ENCODE peak calls at places on chromosomes 16 and 17, in six cellular contexts. One of them, this sample, is unnamed.

GRCh38 chr17:57461082-57461481 is 204.8 kb downstream of the MSI2 start:
- DNase-seq in K562: no peak
- DNase-seq in NB4: peak
- DNase-seq in HepG2: no peak
- DNase-seq in GM12878: no peak
- DNase-seq in A549: no peak
- DNase-seq in this sample: no peak

GRCh38 chr17:43661699-43662431 is at the start of gene MEOX1:
- DNase-seq in K562: no peak
- DNase-seq in NB4: no peak
- DNase-seq in HepG2: no peak
- DNase-seq in GM12878: peak
- DNase-seq in A549: no peak
- DNase-seq in this sample: no peak

GRCh38 chr16:66167564-66168291 is 198.8 kb upstream of the CDH5 start:
- DNase-seq in K562: no peak
- DNase-seq in NB4: no peak
- DNase-seq in HepG2: no peak
- DNase-seq in GM12878: no peak
- DNase-seq in A549: no peak
- DNase-seq in this sample: no peak

GRCh38 chr17:29066603-29067002 is 23.7 kb downstream of the PIPOX start:
- DNase-seq in K562: no peak
- DNase-seq in NB4: no peak
- DNase-seq in HepG2: no peak
- DNase-seq in GM12878: no peak
- DNase-seq in A549: no peak
- DNase-seq in this sample: no peak

GRCh38 chr17:76054112-76054476 is 18.2 kb downstream of the SRP68 start:
- DNase-seq in K562: no peak
- DNase-seq in NB4: no peak
- DNase-seq in HepG2: no peak
- DNase-seq in GM12878: no peak
- DNase-seq in A549: no peak
- DNase-seq in this sample: no peak

GRCh38 chr17:41042953-41043352 is 1.7 kb upstream of the KRTAP1-1 start:
- DNase-seq in K562: no peak
- DNase-seq in NB4: no peak
- DNase-seq in HepG2: no peak
- DNase-seq in GM12878: no peak
- DNase-seq in A549: no peak
- DNase-seq in this sample: no peak

GRCh38 chr16:79007614-79008013 is 592.9 kb downstream of the MAF start:
- DNase-seq in K562: no peak
- DNase-seq in NB4: no peak
- DNase-seq in HepG2: no peak
- DNase-seq in GM12878: no peak
- DNase-seq in A549: no peak
- DNase-seq in this sample: no peak

GRCh38 chr17:46929413-46929812 is 6.5 kb downstream of the GOSR2 start:
- DNase-seq in K562: no peak
- DNase-seq in NB4: no peak
- DNase-seq in HepG2: no peak
- DNase-seq in GM12878: no peak
- DNase-seq in A549: no peak
- DNase-seq in this sample: peak

GRCh38 chr17:17663160-17664072 is 17.8 kb upstream of the RAI1 start:
- DNase-seq in K562: peak
- DNase-seq in NB4: peak
- DNase-seq in HepG2: peak
- DNase-seq in GM12878: peak
- DNase-seq in A549: peak
- DNase-seq in this sample: peak

GRCh38 chr16:89049484-89050118 is 44.1 kb upstream of the ACSF3 start:
- DNase-seq in K562: no peak
- DNase-seq in NB4: no peak
- DNase-seq in HepG2: no peak
- DNase-seq in GM12878: no peak
- DNase-seq in A549: no peak
- DNase-seq in this sample: no peak

GRCh38 chr16:65769055-65769465 is 597.4 kb upstream of the CDH5 start:
- DNase-seq in K562: peak
- DNase-seq in NB4: peak
- DNase-seq in HepG2: no peak
- DNase-seq in GM12878: no peak
- DNase-seq in A549: no peak
- DNase-seq in this sample: peak

GRCh38 chr17:8068736-8069586 is 18.6 kb downstream of the ALOX12B start:
- DNase-seq in K562: no peak
- DNase-seq in NB4: peak
- DNase-seq in HepG2: no peak
- DNase-seq in GM12878: no peak
- DNase-seq in A549: no peak
- DNase-seq in this sample: no peak

GRCh38 chr17:76753061-76753961 is 15.4 kb downstream of the MFSD11 start:
- DNase-seq in K562: no peak
- DNase-seq in NB4: no peak
- DNase-seq in HepG2: no peak
- DNase-seq in GM12878: no peak
- DNase-seq in A549: no peak
- DNase-seq in this sample: no peak

GRCh38 chr16:79158337-79158736 is 442.2 kb downstream of the MAF start:
- DNase-seq in K562: no peak
- DNase-seq in NB4: no peak
- DNase-seq in HepG2: no peak
- DNase-seq in GM12878: no peak
- DNase-seq in A549: no peak
- DNase-seq in this sample: no peak

GRCh38 chr17:17159571-17159970 is 46.6 kb downstream of the PLD6 start:
- DNase-seq in K562: no peak
- DNase-seq in NB4: no peak
- DNase-seq in HepG2: no peak
- DNase-seq in GM12878: no peak
- DNase-seq in A549: no peak
- DNase-seq in this sample: no peak

GRCh38 chr17:6713130-6713917 is at the start of gene SLC13A5:
- DNase-seq in K562: peak
- DNase-seq in NB4: peak
- DNase-seq in HepG2: peak
- DNase-seq in GM12878: no peak
- DNase-seq in A549: peak
- DNase-seq in this sample: peak

GRCh38 chr16:28549301-28549899 is 4.3 kb upstream of the SGF29 start:
- DNase-seq in K562: no peak
- DNase-seq in NB4: peak
- DNase-seq in HepG2: peak
- DNase-seq in GM12878: no peak
- DNase-seq in A549: peak
- DNase-seq in this sample: peak

GRCh38 chr17:82287849-82288601 is 14.5 kb upstream of the CSNK1D start:
- DNase-seq in K562: peak
- DNase-seq in NB4: peak
- DNase-seq in HepG2: peak
- DNase-seq in GM12878: no peak
- DNase-seq in A549: peak
- DNase-seq in this sample: peak

GRCh38 chr17:45307290-45308015 is 9.4 kb downstream of the MAP3K14 start:
- DNase-seq in K562: no peak
- DNase-seq in NB4: peak
- DNase-seq in HepG2: no peak
- DNase-seq in GM12878: peak
- DNase-seq in A549: peak
- DNase-seq in this sample: peak

GRCh38 chr16:16025214-16025968 is 76.0 kb downstream of the ABCC1 start:
- DNase-seq in K562: peak
- DNase-seq in NB4: no peak
- DNase-seq in HepG2: no peak
- DNase-seq in GM12878: no peak
- DNase-seq in A549: peak
- DNase-seq in this sample: peak

GRCh38 chr17:57603541-57603940 is 141.6 kb downstream of the CCDC182 start:
- DNase-seq in K562: no peak
- DNase-seq in NB4: no peak
- DNase-seq in HepG2: no peak
- DNase-seq in GM12878: no peak
- DNase-seq in A549: no peak
- DNase-seq in this sample: no peak

GRCh38 chr16:10180771-10181163 is 1.5 kb downstream of the GRIN2A start:
- DNase-seq in K562: peak
- DNase-seq in NB4: no peak
- DNase-seq in HepG2: peak
- DNase-seq in GM12878: no peak
- DNase-seq in A549: peak
- DNase-seq in this sample: no peak

GRCh38 chr17:13562271-13562800 is 39.4 kb downstream of the HS3ST3A1 start:
- DNase-seq in K562: no peak
- DNase-seq in NB4: peak
- DNase-seq in HepG2: no peak
- DNase-seq in GM12878: no peak
- DNase-seq in A549: peak
- DNase-seq in this sample: no peak

GRCh38 chr17:40514013-40514875 is 12.8 kb upstream of the TNS4 start:
- DNase-seq in K562: no peak
- DNase-seq in NB4: no peak
- DNase-seq in HepG2: no peak
- DNase-seq in GM12878: no peak
- DNase-seq in A549: no peak
- DNase-seq in this sample: no peak

GRCh38 chr17:80252871-80253270 is 7.8 kb upstream of the RNF213 start:
- DNase-seq in K562: peak
- DNase-seq in NB4: peak
- DNase-seq in HepG2: no peak
- DNase-seq in GM12878: no peak
- DNase-seq in A549: peak
- DNase-seq in this sample: no peak

GRCh38 chr17:74925242-74925641 is 1.2 kb downstream of the OTOP2 start:
- DNase-seq in K562: no peak
- DNase-seq in NB4: no peak
- DNase-seq in HepG2: no peak
- DNase-seq in GM12878: no peak
- DNase-seq in A549: no peak
- DNase-seq in this sample: no peak

GRCh38 chr17:10243905-10244844 is 45.8 kb upstream of the GAS7 start:
- DNase-seq in K562: no peak
- DNase-seq in NB4: peak
- DNase-seq in HepG2: no peak
- DNase-seq in GM12878: no peak
- DNase-seq in A549: peak
- DNase-seq in this sample: no peak

GRCh38 chr16:68364601-68364998 is 53.8 kb downstream of the PRMT7 start:
- DNase-seq in K562: peak
- DNase-seq in NB4: peak
- DNase-seq in HepG2: no peak
- DNase-seq in GM12878: no peak
- DNase-seq in A549: no peak
- DNase-seq in this sample: no peak

GRCh38 chr17:41523787-41524186 is 4.3 kb downstream of the KRT19 start:
- DNase-seq in K562: no peak
- DNase-seq in NB4: no peak
- DNase-seq in HepG2: no peak
- DNase-seq in GM12878: no peak
- DNase-seq in A549: no peak
- DNase-seq in this sample: no peak

GRCh38 chr17:71412803-71413202 is 708.0 kb upstream of the SOX9 start:
- DNase-seq in K562: no peak
- DNase-seq in NB4: no peak
- DNase-seq in HepG2: no peak
- DNase-seq in GM12878: no peak
- DNase-seq in A549: peak
- DNase-seq in this sample: no peak

GRCh38 chr16:79805621-79806020 is 205.1 kb upstream of the MAF start:
- DNase-seq in K562: no peak
- DNase-seq in NB4: no peak
- DNase-seq in HepG2: no peak
- DNase-seq in GM12878: no peak
- DNase-seq in A549: no peak
- DNase-seq in this sample: no peak

GRCh38 chr16:75181630-75182029 is 25.3 kb downstream of the CTRB2 start:
- DNase-seq in K562: no peak
- DNase-seq in NB4: peak
- DNase-seq in HepG2: no peak
- DNase-seq in GM12878: no peak
- DNase-seq in A549: no peak
- DNase-seq in this sample: no peak
- TF ChIP-seq MYC in K562: no peak
- TF ChIP-seq MYC in NB4: peak
- TF ChIP-seq MYC in HepG2: no peak
- TF ChIP-seq MYC in GM12878: no peak
- TF ChIP-seq MYC in A549: no peak
- TF ChIP-seq MYC in this sample: no peak

GRCh38 chr16:29756654-29757053 is 10.9 kb upstream of the C16orf54 start:
- DNase-seq in K562: no peak
- DNase-seq in NB4: no peak
- DNase-seq in HepG2: no peak
- DNase-seq in GM12878: no peak
- DNase-seq in A549: no peak
- DNase-seq in this sample: no peak

GRCh38 chr16:29761882-29762281 is 16.1 kb upstream of the C16orf54 start:
- DNase-seq in K562: no peak
- DNase-seq in NB4: no peak
- DNase-seq in HepG2: no peak
- DNase-seq in GM12878: no peak
- DNase-seq in A549: no peak
- DNase-seq in this sample: no peak

GRCh38 chr16:29760567-29761279 is 14.9 kb upstream of the C16orf54 start:
- DNase-seq in K562: no peak
- DNase-seq in NB4: no peak
- DNase-seq in HepG2: no peak
- DNase-seq in GM12878: no peak
- DNase-seq in A549: no peak
- DNase-seq in this sample: no peak

GRCh38 chr16:29753516-29753915 is 7.7 kb upstream of the C16orf54 start:
- DNase-seq in K562: no peak
- DNase-seq in NB4: no peak
- DNase-seq in HepG2: no peak
- DNase-seq in GM12878: no peak
- DNase-seq in A549: no peak
- DNase-seq in this sample: no peak

GRCh38 chr16:29757950-29758466 is 12.2 kb upstream of the C16orf54 start:
- DNase-seq in K562: no peak
- DNase-seq in NB4: peak
- DNase-seq in HepG2: peak
- DNase-seq in GM12878: no peak
- DNase-seq in A549: no peak
- DNase-seq in this sample: no peak
- TF ChIP-seq CTCF in K562: no peak
- TF ChIP-seq CTCF in NB4: no peak
- TF ChIP-seq CTCF in HepG2: peak
- TF ChIP-seq CTCF in GM12878: no peak
- TF ChIP-seq CTCF in A549: no peak
- TF ChIP-seq CTCF in this sample: no peak

GRCh38 chr17:48259710-48260291 is 152.2 kb downstream of the SNX11 start:
- DNase-seq in K562: peak
- DNase-seq in NB4: peak
- DNase-seq in HepG2: no peak
- DNase-seq in GM12878: no peak
- DNase-seq in A549: peak
- DNase-seq in this sample: peak
- TF ChIP-seq MYC in K562: no peak
- TF ChIP-seq MYC in NB4: no peak
- TF ChIP-seq MYC in HepG2: no peak
- TF ChIP-seq MYC in GM12878: no peak
- TF ChIP-seq MYC in A549: no peak
- TF ChIP-seq MYC in this sample: no peak

GRCh38 chr16:73057369-73058210 is 9.7 kb upstream of the ZFHX3 start:
- DNase-seq in K562: peak
- DNase-seq in NB4: peak
- DNase-seq in HepG2: no peak
- DNase-seq in GM12878: no peak
- DNase-seq in A549: no peak
- DNase-seq in this sample: peak
- TF ChIP-seq CTCF in K562: no peak
- TF ChIP-seq CTCF in NB4: no peak
- TF ChIP-seq CTCF in HepG2: peak
- TF ChIP-seq CTCF in GM12878: peak
- TF ChIP-seq CTCF in A549: peak
- TF ChIP-seq CTCF in this sample: peak